ENCODE peak calls at places on chromosome 14, in nine cellular contexts. O, R, P, K, X, E, I, M and D are unnamed samples.

GRCh38 chr14:104108570-104109060 is 23.1 kb downstream of the ASPG start:
- DNase-seq in O (no peak), R (no peak), P (peak; percentile 11), K (peak; percentile 4), X (peak; percentile 11), E (no peak), I (no peak), M (no peak), D (peak; percentile 46)

GRCh38 chr14:106657460-106657859 is 1131.1 kb downstream of the TMEM121 start:
- DNase-seq in O (peak; percentile 27), R (no peak), P (no peak), K (no peak), X (peak; percentile 65), E (no peak), I (no peak), M (peak; percentile 38), D (no peak)

GRCh38 chr14:54106802-54107377 is 150.3 kb upstream of the BMP4 start:
- DNase-seq in O (peak; percentile 11), R (no peak), P (no peak), K (peak; percentile 66), X (no peak), E (no peak), I (peak; percentile 55), M (no peak), D (no peak)

GRCh38 chr14:52241102-52241793 is 26.2 kb upstream of the PTGDR start:
- DNase-seq in O (no peak), R (no peak), P (no peak), K (no peak), X (no peak), E (no peak), I (peak; percentile 8), M (no peak), D (no peak)

GRCh38 chr14:51121096-51121495 is 26.2 kb upstream of the TRIM9 start:
- DNase-seq in O (no peak), R (no peak), P (no peak), K (no peak), X (no peak), E (no peak), I (no peak), M (no peak), D (no peak)

GRCh38 chr14:91891721-91892220 is 24.4 kb upstream of the TC2N start:
- DNase-seq in O (no peak), R (no peak), P (no peak), K (no peak), X (no peak), E (no peak), I (no peak), M (no peak), D (no peak)

GRCh38 chr14:33393155-33393894 is 454.6 kb downstream of the NPAS3 start:
- DNase-seq in O (no peak), R (no peak), P (no peak), K (no peak), X (no peak), E (no peak), I (no peak), M (no peak), D (no peak)

GRCh38 chr14:50344831-50345563 is 32.9 kb downstream of the DMAC2L start:
- DNase-seq in O (no peak), R (no peak), P (no peak), K (no peak), X (no peak), E (no peak), I (no peak), M (no peak), D (no peak)

GRCh38 chr14:102019141-102019540 is 54.8 kb downstream of the DYNC1H1 start:
- DNase-seq in O (no peak), R (no peak), P (no peak), K (no peak), X (no peak), E (no peak), I (no peak), M (no peak), D (no peak)

GRCh38 chr14:60720962-60721330 is 3.2 kb downstream of the SIX4 start:
- DNase-seq in O (no peak), R (no peak), P (no peak), K (no peak), X (no peak), E (no peak), I (no peak), M (no peak), D (no peak)

GRCh38 chr14:64845878-64846277 is 33.8 kb downstream of the SPTB start:
- DNase-seq in O (no peak), R (no peak), P (no peak), K (no peak), X (no peak), E (no peak), I (no peak), M (no peak), D (no peak)

GRCh38 chr14:99391671-99392070 is 89.0 kb downstream of the SETD3 start:
- DNase-seq in O (no peak), R (peak; percentile 42), P (no peak), K (no peak), X (no peak), E (no peak), I (no peak), M (no peak), D (no peak)

GRCh38 chr14:81303258-81303935 is 82.6 kb upstream of the GTF2A1 start:
- DNase-seq in O (peak; percentile 93), R (peak; percentile 70), P (no peak), K (peak; percentile 62), X (peak; percentile 21), E (peak; percentile 22), I (no peak), M (no peak), D (peak; percentile 96)

GRCh38 chr14:81990312-81990761 is 456.7 kb upstream of the SEL1L start:
- DNase-seq in O (peak; percentile 51), R (no peak), P (peak; percentile 46), K (peak; percentile 48), X (no peak), E (peak; percentile 49), I (peak; percentile 22), M (peak; percentile 49), D (peak; percentile 52)

GRCh38 chr14:88792572-88793258 is at the start of gene EML5:
- DNase-seq in O (peak; percentile 85), R (peak; percentile 88), P (peak; percentile 84), K (peak; percentile 93), X (peak; percentile 82), E (peak; percentile 83), I (peak; percentile 69), M (peak; percentile 92), D (peak; percentile 88)

GRCh38 chr14:71309756-71310155 is 402.5 kb downstream of the PCNX1 start:
- DNase-seq in O (no peak), R (no peak), P (no peak), K (no peak), X (no peak), E (no peak), I (no peak), M (no peak), D (no peak)

GRCh38 chr14:95294834-95295599 is 24.7 kb downstream of the CLMN start:
- DNase-seq in O (peak; percentile 80), R (no peak), P (no peak), K (peak; percentile 51), X (no peak), E (no peak), I (peak; percentile 64), M (no peak), D (no peak)

GRCh38 chr14:74840603-74841030 is 35.3 kb downstream of the PROX2 start:
- DNase-seq in O (no peak), R (no peak), P (no peak), K (no peak), X (no peak), E (no peak), I (no peak), M (no peak), D (no peak)

GRCh38 chr14:78446807-78447206 is 276.6 kb downstream of the NRXN3 start:
- DNase-seq in O (no peak), R (no peak), P (no peak), K (no peak), X (no peak), E (no peak), I (no peak), M (no peak), D (no peak)

GRCh38 chr14:29587761-29588160 is 339.9 kb downstream of the PRKD1 start:
- DNase-seq in O (no peak), R (no peak), P (no peak), K (no peak), X (no peak), E (no peak), I (no peak), M (no peak), D (no peak)

GRCh38 chr14:104784846-104785707 is 10.5 kb downstream of the AKT1 start:
- DNase-seq in O (no peak), R (peak; percentile 67), P (no peak), K (peak; percentile 93), X (no peak), E (peak; percentile 94), I (no peak), M (no peak), D (no peak)

GRCh38 chr14:52545584-52546317 is 6.6 kb downstream of the TXNDC16 start:
- DNase-seq in O (no peak), R (no peak), P (no peak), K (no peak), X (no peak), E (no peak), I (no peak), M (no peak), D (no peak)

GRCh38 chr14:89237923-89238529 is 179.0 kb downstream of the FOXN3 start:
- DNase-seq in O (no peak), R (no peak), P (no peak), K (no peak), X (no peak), E (no peak), I (no peak), M (no peak), D (no peak)

GRCh38 chr14:96051642-96052540 is 12.7 kb downstream of the C14orf132 start:
- DNase-seq in O (peak; percentile 23), R (no peak), P (peak; percentile 52), K (no peak), X (no peak), E (peak; percentile 53), I (no peak), M (no peak), D (peak; percentile 34)

GRCh38 chr14:39807271-39807670 is 375.0 kb upstream of the FBXO33 start:
- DNase-seq in O (no peak), R (no peak), P (no peak), K (no peak), X (no peak), E (no peak), I (no peak), M (no peak), D (no peak)

GRCh38 chr14:36967892-36968555 is 204.4 kb downstream of the SLC25A21 start:
- DNase-seq in O (no peak), R (no peak), P (no peak), K (no peak), X (no peak), E (no peak), I (no peak), M (no peak), D (no peak)

GRCh38 chr14:51939727-51940126 is 49.6 kb upstream of the RTRAF start:
- DNase-seq in O (no peak), R (no peak), P (no peak), K (no peak), X (no peak), E (no peak), I (no peak), M (no peak), D (no peak)

GRCh38 chr14:99527427-99528076 is 46.3 kb downstream of the CCNK start:
- DNase-seq in O (no peak), R (no peak), P (no peak), K (no peak), X (no peak), E (no peak), I (no peak), M (no peak), D (no peak)

GRCh38 chr14:58907803-58908202 is 270.0 kb downstream of the DACT1 start:
- DNase-seq in O (no peak), R (no peak), P (no peak), K (no peak), X (no peak), E (no peak), I (no peak), M (no peak), D (no peak)

GRCh38 chr14:36504805-36505192 is 15.2 kb downstream of the NKX2-1 start:
- DNase-seq in O (no peak), R (no peak), P (no peak), K (no peak), X (no peak), E (no peak), I (no peak), M (no peak), D (no peak)

GRCh38 chr14:63203618-63204406 is 431 bp upstream of the RHOJ start:
- DNase-seq in O (peak; percentile 57), R (peak; percentile 71), P (peak; percentile 25), K (peak; percentile 37), X (no peak), E (peak; percentile 89), I (peak; percentile 29), M (no peak), D (peak; percentile 48)